ENCODE peak calls at places on chromosomes 7 and 10, in six cellular contexts. D is IMR-90, V is nephron progenitor cell, C is GM10248, K is left lung, F is astrocyte of the spinal cord. W is an unnamed sample.

GRCh38 chr7:139680676-139681462 is 96.9 kb downstream of the HIPK2 start:
- DNase-seq in D (peak; percentile 99), V (no peak), C (no peak), K (peak; percentile 87), F (peak; percentile 97), W (peak; percentile 95)

GRCh38 chr7:134365341-134366054 is 48.8 kb upstream of the SLC35B4 start:
- DNase-seq in D (peak; percentile 47), V (no peak), C (no peak), K (no peak), F (peak; percentile 10), W (peak; percentile 74)

GRCh38 chr7:76292206-76292573 is 10.3 kb upstream of the HSPB1 start:
- DNase-seq in D (no peak), V (no peak), C (no peak), K (no peak), F (peak; percentile 14), W (no peak)

GRCh38 chr10:62266611-62267010 is 2.0 kb downstream of the RTKN2 start:
- DNase-seq in D (no peak), V (no peak), C (no peak), K (no peak), F (no peak), W (no peak)

GRCh38 chr10:50629495-50630122 is 5.9 kb upstream of the SGMS1 start:
- DNase-seq in D (peak; percentile 12), V (no peak), C (no peak), K (no peak), F (no peak), W (no peak)

GRCh38 chr7:44629825-44630580 is 23.6 kb downstream of the OGDH start:
- DNase-seq in D (no peak), V (no peak), C (peak; percentile 46), K (no peak), F (no peak), W (no peak)

GRCh38 chr10:88288621-88289059 is 294.5 kb downstream of the RNLS start:
- DNase-seq in D (no peak), V (no peak), C (no peak), K (no peak), F (peak; percentile 44), W (no peak)

GRCh38 chr7:82507976-82508677 is 64.5 kb upstream of the CACNA2D1 start:
- DNase-seq in D (no peak), V (no peak), C (no peak), K (peak; percentile 84), F (no peak), W (no peak)

GRCh38 chr7:143318661-143319060 is 2.8 kb downstream of the CLCN1 start:
- DNase-seq in D (peak; percentile 49), V (no peak), C (no peak), K (no peak), F (peak; percentile 37), W (no peak)

GRCh38 chr10:28470873-28471704 is 61.8 kb upstream of the WAC start:
- DNase-seq in D (no peak), V (no peak), C (no peak), K (no peak), F (no peak), W (no peak)

GRCh38 chr10:132204781-132205473 is 18.2 kb downstream of the DPYSL4 start:
- DNase-seq in D (no peak), V (no peak), C (no peak), K (peak; percentile 62), F (no peak), W (no peak)

GRCh38 chr10:126088144-126088543 is 191.8 kb downstream of the FANK1 start:
- DNase-seq in D (peak; percentile 76), V (no peak), C (no peak), K (no peak), F (peak; percentile 60), W (peak; percentile 68)

GRCh38 chr10:70925377-70926214 is 37.2 kb upstream of the PCBD1 start:
- DNase-seq in D (no peak), V (peak; percentile 85), C (peak; percentile 83), K (peak; percentile 90), F (peak; percentile 12), W (no peak)

GRCh38 chr7:52168085-52168484 is 851.5 kb upstream of the COBL start:
- DNase-seq in D (no peak), V (peak; percentile 6), C (no peak), K (no peak), F (no peak), W (no peak)

GRCh38 chr10:28384557-28384956 is 81.7 kb upstream of the MPP7 start:
- DNase-seq in D (no peak), V (no peak), C (no peak), K (no peak), F (no peak), W (no peak)

GRCh38 chr10:99234067-99234738 is 1.4 kb downstream of the HPSE2 start:
- DNase-seq in D (peak; percentile 31), V (peak; percentile 67), C (peak; percentile 89), K (peak; percentile 91), F (peak; percentile 22), W (no peak)

GRCh38 chr7:132757778-132758177 is 181.5 kb upstream of the PLXNA4 start:
- DNase-seq in D (no peak), V (no peak), C (no peak), K (no peak), F (peak; percentile 53), W (no peak)

GRCh38 chr7:44541876-44542610 is 913 bp upstream of the NPC1L1 start:
- DNase-seq in D (no peak), V (no peak), C (peak; percentile 18), K (no peak), F (no peak), W (no peak)

GRCh38 chr7:123209786-123210185 is 10.0 kb upstream of the SLC13A1 start:
- DNase-seq in D (no peak), V (no peak), C (no peak), K (no peak), F (no peak), W (no peak)

GRCh38 chr10:102633282-102633681 is 11.0 kb upstream of the TRIM8 start:
- DNase-seq in D (peak; percentile 81), V (no peak), C (no peak), K (peak; percentile 88), F (peak; percentile 49), W (peak; percentile 53)

GRCh38 chr10:102634696-102635095 is 9.6 kb upstream of the TRIM8 start:
- DNase-seq in D (no peak), V (no peak), C (no peak), K (peak; percentile 68), F (no peak), W (no peak)

GRCh38 chr10:102632394-102633062 is 11.8 kb upstream of the TRIM8 start:
- DNase-seq in D (peak; percentile 52), V (no peak), C (no peak), K (peak; percentile 37), F (peak; percentile 43), W (no peak)

GRCh38 chr10:102635377-102635776 is 8.9 kb upstream of the TRIM8 start:
- DNase-seq in D (no peak), V (no peak), C (no peak), K (peak; percentile 1), F (no peak), W (no peak)

DNA sequence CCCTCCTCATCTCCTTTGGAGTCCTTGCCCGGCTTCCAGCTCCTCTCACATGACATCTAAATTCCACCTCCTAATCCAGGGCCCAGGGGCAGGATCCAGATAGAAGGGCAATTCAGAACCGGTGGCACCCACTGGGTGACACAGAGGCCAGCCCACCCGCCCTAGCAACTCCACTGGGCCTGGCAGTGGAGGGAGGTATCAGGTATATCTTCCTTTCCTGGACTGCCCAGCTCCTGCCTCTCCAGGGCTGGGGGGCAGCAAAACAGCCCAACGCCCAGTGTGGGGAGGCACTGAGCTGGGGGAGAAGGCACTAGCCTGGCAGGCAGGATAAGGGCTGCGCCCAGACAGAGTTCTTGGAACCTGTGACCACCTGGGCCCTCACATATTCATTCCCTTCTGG is 10.4 kb upstream of the TRIM8 start:
- DNase-seq in D (no peak), V (no peak), C (no peak), K (peak; percentile 61), F (no peak), W (no peak)
- TF ChIP-seq CTCF in D (no peak), V (no peak), C (no peak), K (no peak), F (no peak), W (no peak)

DNA sequence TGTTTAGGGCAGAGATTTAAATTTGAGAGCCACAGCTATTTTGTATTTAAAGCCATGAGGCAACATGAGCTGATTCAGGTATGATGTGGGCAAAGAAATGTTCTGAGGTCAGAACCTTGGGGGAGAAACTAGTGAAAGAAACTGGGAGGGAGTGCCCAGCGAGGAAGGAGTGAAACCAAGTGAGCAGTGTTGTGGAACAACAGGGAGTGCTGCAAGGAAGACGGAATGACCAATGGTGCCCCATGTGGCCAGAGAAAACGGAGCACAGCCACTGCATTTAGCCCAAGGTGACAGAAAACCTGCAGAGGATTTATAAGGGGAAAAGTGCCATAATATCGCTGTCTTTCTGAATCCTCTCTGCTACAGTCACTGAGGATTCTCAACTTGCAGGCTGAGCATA is 777.2 kb downstream of the CCSER2 start:
- DNase-seq in D (no peak), V (peak; percentile 37), C (no peak), K (no peak), F (no peak), W (no peak)
- TF ChIP-seq CTCF in D (no peak), V (peak; percentile 33), C (no peak), K (no peak), F (no peak), W (no peak)

DNA sequence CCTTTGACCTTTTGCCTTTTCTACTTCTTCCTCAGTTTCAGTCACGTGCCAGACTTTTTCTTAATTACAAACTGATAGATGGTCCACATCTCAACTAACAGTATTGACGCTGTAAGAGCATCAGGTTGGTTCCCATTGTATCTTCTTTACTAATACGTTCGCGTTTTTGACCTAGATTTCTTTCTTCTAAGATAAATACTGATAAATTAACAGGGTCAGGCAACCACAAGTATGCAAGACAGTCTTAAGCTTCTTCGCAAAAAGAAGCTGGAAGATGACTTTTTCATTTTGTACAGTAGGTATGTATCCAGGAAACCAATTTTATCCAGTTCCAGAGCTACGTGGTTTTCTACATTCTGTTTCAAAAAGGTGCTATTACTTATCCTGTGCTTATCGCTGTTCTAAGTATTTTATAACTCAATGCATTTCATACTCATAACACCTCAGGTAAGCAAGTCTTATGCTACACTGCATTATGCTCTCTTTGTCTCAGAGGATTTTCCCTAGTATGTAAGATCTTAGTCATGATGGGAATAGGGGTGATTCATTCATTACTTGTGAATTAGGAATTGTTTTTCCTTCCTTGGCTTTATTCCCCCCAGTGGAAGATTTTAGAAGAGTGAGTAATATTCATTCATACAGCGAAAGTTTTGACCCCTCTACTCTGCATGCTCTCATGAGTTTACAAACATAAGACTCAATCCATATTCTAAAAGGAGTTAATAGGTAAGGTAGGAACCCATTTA is 955 bp downstream of the DUS4L start:
- DNase-seq in D (peak; percentile 95), V (no peak), C (no peak), K (no peak), F (peak; percentile 86), W (peak; percentile 87)
- TF ChIP-seq CTCF in D (peak; percentile 7), V (no peak), C (no peak), K (no peak), F (no peak), W (peak; percentile 43)

GRCh38 chr7:30906520-30907240 is 5.0 kb upstream of the AQP1 start:
- DNase-seq in D (peak; percentile 30), V (no peak), C (no peak), K (peak; percentile 71), F (no peak), W (peak; percentile 19)

GRCh38 chr7:30909431-30909830 is 2.2 kb upstream of the AQP1 start:
- DNase-seq in D (no peak), V (no peak), C (no peak), K (peak; percentile 69), F (no peak), W (no peak)

GRCh38 chr7:30907527-30908267 is 4.0 kb upstream of the AQP1 start:
- DNase-seq in D (no peak), V (no peak), C (no peak), K (peak; percentile 75), F (no peak), W (no peak)

GRCh38 chr7:30910369-30911073 is 1.1 kb upstream of the AQP1 start:
- DNase-seq in D (no peak), V (no peak), C (no peak), K (peak; percentile 61), F (no peak), W (no peak)

GRCh38 chr7:30908681-30909080 is 3.0 kb upstream of the AQP1 start:
- DNase-seq in D (no peak), V (peak; percentile 27), C (no peak), K (peak; percentile 71), F (no peak), W (no peak)
- TF ChIP-seq CTCF in D (peak; percentile 30), V (peak; percentile 34), C (peak; percentile 14), K (no peak), F (peak; percentile 38), W (peak; percentile 70)

W was measured in HFFc6.